ENCODE peak calls at places on chromosomes 5 and 9, in seven cellular contexts. P, F, A, E, S, O and D are unnamed samples.
A peak's percentile ranks its signal among the peaks of the same experiment; 100 is the strongest.

GRCh38 chr9:137550958-137551655 is 572 bp upstream of the MRPL41 start:
- DNase-seq in P (peak; percentile 93), F (no peak), A (no peak), E (no peak), S (peak; percentile 55), O (peak; percentile 80), D (no peak)

GRCh38 chr9:134618163-134618822 is 23.3 kb upstream of the COL5A1 start:
- DNase-seq in P (no peak), F (no peak), A (no peak), E (no peak), S (no peak), O (no peak), D (no peak)

GRCh38 chr5:53438486-53439472 is 41.6 kb upstream of the FST start:
- DNase-seq in P (no peak), F (no peak), A (no peak), E (no peak), S (peak; percentile 40), O (no peak), D (no peak)

GRCh38 chr9:125536184-125537152 is 170.5 kb downstream of the MAPKAP1 start:
- DNase-seq in P (peak; percentile 8), F (no peak), A (no peak), E (peak; percentile 39), S (no peak), O (no peak), D (no peak)

GRCh38 chr9:92707530-92707929 is 37.6 kb upstream of the IPPK start:
- DNase-seq in P (no peak), F (no peak), A (no peak), E (no peak), S (peak; percentile 11), O (no peak), D (no peak)

GRCh38 chr5:37840036-37840909 is at the start of gene GDNF:
- DNase-seq in P (no peak), F (peak; percentile 39), A (peak; percentile 69), E (peak; percentile 57), S (peak; percentile 40), O (peak; percentile 25), D (peak; percentile 34)

GRCh38 chr9:96169488-96169887 is 132.5 kb downstream of the HSD17B3 start:
- DNase-seq in P (no peak), F (no peak), A (peak; percentile 92), E (no peak), S (no peak), O (peak; percentile 24), D (no peak)

GRCh38 chr9:6818292-6818922 is 60.6 kb downstream of the KDM4C start:
- DNase-seq in P (peak; percentile 37), F (no peak), A (no peak), E (no peak), S (no peak), O (no peak), D (no peak)

GRCh38 chr5:31361234-31361633 is 167.7 kb downstream of the CDH6 start:
- DNase-seq in P (peak; percentile 29), F (no peak), A (no peak), E (no peak), S (peak; percentile 47), O (no peak), D (no peak)

GRCh38 chr5:75168026-75168750 is 68.5 kb downstream of the ANKRD31 start:
- DNase-seq in P (no peak), F (no peak), A (no peak), E (no peak), S (no peak), O (no peak), D (no peak)

GRCh38 chr5:180785794-180786221 is 16.8 kb downstream of the MGAT1 start:
- DNase-seq in P (peak; percentile 89), F (no peak), A (no peak), E (peak; percentile 7), S (peak; percentile 89), O (no peak), D (no peak)

GRCh38 chr5:141245250-141245717 is at the start of gene PCDHB15:
- DNase-seq in P (no peak), F (no peak), A (peak; percentile 51), E (peak; percentile 51), S (peak; percentile 7), O (peak; percentile 9), D (no peak)

GRCh38 chr5:31186672-31187267 is 6.7 kb upstream of the CDH6 start:
- DNase-seq in P (no peak), F (no peak), A (no peak), E (peak; percentile 75), S (peak; percentile 66), O (peak; percentile 37), D (peak; percentile 36)

GRCh38 chr9:36987891-36988290 is 46.2 kb downstream of the PAX5 start:
- DNase-seq in P (no peak), F (peak; percentile 71), A (no peak), E (no peak), S (no peak), O (no peak), D (no peak)

GRCh38 chr9:36993933-36994764 is 39.9 kb downstream of the PAX5 start:
- DNase-seq in P (no peak), F (peak; percentile 83), A (no peak), E (no peak), S (no peak), O (no peak), D (peak; percentile 79)

GRCh38 chr9:36992501-36993316 is 41.4 kb downstream of the PAX5 start:
- DNase-seq in P (no peak), F (no peak), A (no peak), E (peak; percentile 49), S (no peak), O (no peak), D (no peak)

GRCh38 chr9:36988848-36989247 is 45.2 kb downstream of the PAX5 start:
- DNase-seq in P (no peak), F (no peak), A (no peak), E (no peak), S (no peak), O (no peak), D (no peak)

GRCh38 chr9:36991516-36992134 is 42.4 kb downstream of the PAX5 start:
- DNase-seq in P (no peak), F (no peak), A (peak; percentile 69), E (peak; percentile 60), S (peak; percentile 24), O (no peak), D (no peak)
- TF ChIP-seq CTCF in P (no peak), F (peak; percentile 83), A (peak; percentile 58), E (peak; percentile 82), S (peak; percentile 51), O (peak; percentile 74), D (peak; percentile 61)

GRCh38 chr5:28896949-28897348 is 1858.6 kb upstream of the CDH9 start:
- DNase-seq in P (no peak), F (no peak), A (no peak), E (peak; percentile 18), S (peak; percentile 3), O (peak; percentile 1), D (no peak)
- TF ChIP-seq CTCF in P (no peak), F (no peak), A (no peak), E (peak; percentile 43), S (no peak), O (no peak), D (no peak)

DNA sequence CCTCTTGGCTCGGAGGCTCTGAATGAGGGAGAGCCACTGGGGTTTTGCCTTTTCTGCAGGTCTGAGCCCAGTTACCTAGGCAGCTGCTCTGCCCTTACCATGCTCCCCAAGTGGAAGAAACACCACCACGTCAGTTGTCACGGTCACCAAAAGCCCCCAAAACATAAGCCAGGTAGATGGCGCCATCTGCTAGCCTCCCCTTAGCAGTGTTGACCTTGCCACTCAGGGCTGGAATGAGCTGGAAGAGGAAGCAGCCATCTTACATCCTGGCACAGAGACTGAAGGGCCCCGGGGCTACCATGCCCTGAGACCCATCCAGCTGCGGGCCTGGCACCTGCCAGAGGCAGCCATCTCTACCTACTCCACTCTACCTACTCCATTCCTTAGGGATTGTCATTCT is 7.4 kb downstream of the ZER1 start:
- DNase-seq in P (no peak), F (no peak), A (no peak), E (no peak), S (no peak), O (no peak), D (no peak)
- TF ChIP-seq CTCF in P (no peak), F (no peak), A (no peak), E (no peak), S (no peak), O (peak; percentile 52), D (peak; percentile 5)

GRCh38 chr5:51414516-51414915 is 31.3 kb downstream of the ISL1 start:
- DNase-seq in P (no peak), F (no peak), A (no peak), E (no peak), S (no peak), O (no peak), D (no peak)

GRCh38 chr5:51411917-51412316 is 28.7 kb downstream of the ISL1 start:
- DNase-seq in P (no peak), F (no peak), A (no peak), E (peak; percentile 65), S (no peak), O (no peak), D (no peak)

DNA sequence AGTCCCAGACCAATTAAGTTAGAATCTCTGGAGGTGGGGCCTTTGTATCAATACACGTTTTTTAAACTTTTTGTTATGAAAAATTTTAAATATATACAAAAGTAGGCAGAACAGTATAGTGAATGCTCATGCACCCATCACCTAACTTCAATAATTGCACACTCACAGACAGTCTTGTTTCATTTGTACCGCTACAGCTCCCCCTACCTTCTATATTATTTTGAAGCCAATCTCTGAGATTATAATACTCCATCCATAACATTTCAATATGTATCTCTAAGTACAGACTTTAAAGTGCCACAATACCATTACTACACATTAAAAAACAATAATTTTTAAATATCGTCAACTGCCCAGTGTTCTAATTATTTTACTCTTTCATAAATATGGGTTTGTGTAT is 32.9 kb downstream of the ISL1 start:
- DNase-seq in P (no peak), F (no peak), A (no peak), E (peak; percentile 58), S (no peak), O (no peak), D (no peak)
- TF ChIP-seq CTCF in P (no peak), F (no peak), A (no peak), E (peak; percentile 60), S (no peak), O (no peak), D (no peak)

DNA sequence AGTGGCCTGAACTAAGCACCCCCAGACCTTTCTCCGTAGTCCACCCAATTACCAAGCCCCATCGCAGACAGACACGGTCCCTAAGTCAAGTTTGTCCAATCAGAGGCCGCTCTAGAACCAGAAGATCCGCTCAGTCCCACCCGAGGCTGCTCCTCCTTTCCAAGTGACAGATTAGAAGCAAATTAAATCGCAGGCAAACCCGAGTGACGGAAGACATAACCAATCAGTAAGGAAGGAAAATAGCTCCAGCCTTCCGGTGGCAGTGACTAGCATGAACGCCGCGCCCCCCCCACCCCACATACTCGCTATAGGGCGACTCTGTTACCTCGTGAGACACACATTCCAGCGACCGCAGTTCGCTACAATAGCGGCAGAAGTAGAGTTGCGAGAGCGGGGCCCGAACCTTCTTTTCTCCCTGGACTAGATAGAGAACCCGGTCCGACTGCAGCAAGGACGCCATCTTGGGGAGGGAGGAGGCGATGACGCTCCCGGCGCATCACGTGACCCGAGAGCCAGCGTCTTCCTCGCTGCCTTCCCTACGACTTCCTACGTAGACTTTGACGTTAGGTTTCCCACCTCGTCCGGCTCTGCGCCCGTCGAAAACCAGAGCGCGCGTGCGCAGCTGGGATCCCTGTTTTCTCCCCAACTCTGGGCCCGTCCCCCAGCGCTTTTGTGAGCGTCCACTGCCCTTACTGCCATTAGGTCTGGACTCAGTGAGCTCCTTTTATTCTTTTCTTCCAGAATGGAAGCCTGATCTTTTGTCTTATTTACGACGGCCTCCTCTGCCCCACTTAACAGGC is at the start of gene DCTN4:
- DNase-seq in P (peak; percentile 99), F (peak; percentile 89), A (peak; percentile 93), E (peak; percentile 99), S (peak; percentile 99), O (peak; percentile 99), D (peak; percentile 89)
- TF ChIP-seq CTCF in P (no peak), F (no peak), A (no peak), E (no peak), S (no peak), O (peak; percentile 40), D (no peak)